ENCODE peak calls at places on chromosomes 7 and 10, in five cellular contexts. H is breast epithelium, B is astrocyte of the spinal cord, L is left lung, Z is AG09309. T is an unnamed sample.

GRCh38 chr10:86100581-86101061 is 266.0 kb downstream of the GRID1 start:
- DNase-seq in H (no peak), B (no peak), L (no peak), Z (no peak), T (no peak)

GRCh38 chr7:11570922-11571550 is 261.0 kb downstream of the THSD7A start:
- DNase-seq in H (no peak), B (no peak), L (no peak), Z (no peak), T (no peak)

GRCh38 chr7:149762610-149763009 is 10.8 kb downstream of the ZNF467 start:
- DNase-seq in H (no peak), B (no peak), L (peak), Z (no peak), T (no peak)

GRCh38 chr10:30062090-30062489 is 2.7 kb upstream of the JCAD start:
- DNase-seq in H (no peak), B (peak), L (no peak), Z (peak), T (no peak)

GRCh38 chr7:77982926-77983550 is 184.5 kb downstream of the PHTF2 start:
- DNase-seq in H (no peak), B (no peak), L (no peak), Z (no peak), T (no peak)

GRCh38 chr7:877312-878232 is 1.2 kb downstream of the GET4 start:
- DNase-seq in H (no peak), B (no peak), L (peak), Z (no peak), T (no peak)

GRCh38 chr7:121267612-121268011 is 61.2 kb upstream of the WNT16 start:
- DNase-seq in H (no peak), B (no peak), L (no peak), Z (no peak), T (no peak)

GRCh38 chr7:94450044-94450697 is 55.5 kb downstream of the COL1A2 start:
- DNase-seq in H (no peak), B (no peak), L (no peak), Z (no peak), T (no peak)

GRCh38 chr7:96823274-96823673 is 113.6 kb upstream of the SEM1 start:
- DNase-seq in H (no peak), B (peak), L (no peak), Z (no peak), T (no peak)

GRCh38 chr7:103988468-103989199 is 824 bp downstream of the RELN start:
- DNase-seq in H (no peak), B (peak), L (peak), Z (no peak), T (no peak)

GRCh38 chr7:116616555-116617059 is 55.4 kb upstream of the MET start:
- DNase-seq in H (no peak), B (peak), L (no peak), Z (no peak), T (no peak)

GRCh38 chr7:144027070-144027469 is 21.7 kb upstream of the OR2A5 start:
- DNase-seq in H (no peak), B (peak), L (no peak), Z (no peak), T (no peak)

GRCh38 chr7:28163955-28164354 is 16.6 kb downstream of the JAZF1 start:
- DNase-seq in H (no peak), B (peak), L (no peak), Z (peak), T (no peak)

DNA sequence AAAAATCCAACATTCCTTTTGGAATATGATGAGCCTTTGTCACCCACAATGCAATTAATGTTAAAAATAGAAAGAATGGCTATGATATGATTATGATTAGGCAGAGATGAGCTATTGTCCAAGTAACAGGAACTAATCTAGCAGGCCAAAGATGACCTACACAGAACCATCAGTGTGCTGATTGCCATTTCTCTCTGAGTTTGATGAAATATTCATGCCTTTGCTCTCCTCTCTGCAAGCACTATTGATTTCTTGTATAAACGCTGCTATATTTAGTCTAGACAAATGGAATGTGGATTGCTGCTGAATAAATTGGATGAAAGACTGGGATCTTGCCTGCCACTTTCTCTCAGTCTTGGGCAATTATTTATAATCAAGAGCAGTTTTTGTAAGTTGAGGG is 85.4 kb downstream of the HDAC9 start:
- DNase-seq in H (no peak), B (no peak), L (no peak), Z (no peak), T (no peak)
- H3K4me3 ChIP-seq in H (no peak), B (no peak), L (no peak), Z (no peak), T (no peak)

DNA sequence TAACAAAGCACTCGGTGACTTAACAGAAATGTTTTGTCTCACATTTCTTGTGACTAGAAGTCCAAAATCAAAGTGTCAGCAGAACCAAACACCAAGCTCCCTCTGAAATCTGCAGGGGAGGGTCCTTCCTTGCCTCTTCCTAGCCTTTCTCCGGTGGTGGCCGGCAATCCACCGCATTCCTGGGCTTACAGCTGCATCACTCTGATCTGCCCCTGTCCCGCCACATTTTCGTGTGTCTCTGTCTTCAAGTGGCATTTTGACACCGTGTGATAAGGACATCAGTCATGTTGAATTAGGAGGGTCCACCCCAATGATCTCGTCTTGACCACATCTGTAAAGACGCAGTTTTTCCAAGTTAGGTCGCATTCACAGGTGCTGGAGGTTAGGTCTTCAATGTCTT is 30.5 kb upstream of the TOMM7 start:
- DNase-seq in H (no peak), B (no peak), L (no peak), Z (no peak), T (no peak)
- H3K4me3 ChIP-seq in H (no peak), B (no peak), L (peak), Z (no peak), T (no peak)

DNA sequence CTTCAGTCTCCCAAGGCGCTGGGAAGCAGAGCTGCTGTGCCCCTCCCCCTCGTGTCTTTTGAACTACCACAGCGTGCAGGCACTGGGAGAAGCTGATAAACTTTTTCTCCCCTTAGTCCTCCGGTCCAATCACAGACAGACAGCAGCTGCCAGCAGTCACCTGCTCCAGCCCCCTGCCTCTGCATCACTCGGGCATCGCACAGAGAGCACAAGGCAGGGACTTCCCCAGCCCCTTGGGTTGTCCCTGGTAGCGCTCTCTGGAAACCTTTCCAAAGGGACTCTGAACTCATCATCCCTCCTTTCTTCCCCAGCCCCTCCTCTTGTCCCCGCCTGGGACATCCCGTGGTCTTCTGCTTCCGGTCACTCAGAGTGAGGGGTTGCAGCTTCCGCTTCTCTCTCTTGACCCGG is 1.4 kb upstream of the NEUROG3 start:
- DNase-seq in H (no peak), B (no peak), L (no peak), Z (no peak), T (no peak)
- H3K4me3 ChIP-seq in H (no peak), B (no peak), L (no peak), Z (no peak), T (no peak)

GRCh38 chr7:67937717-67938191 is 941.1 kb downstream of the TYW1 start:
- DNase-seq in H (no peak), B (peak), L (no peak), Z (peak), T (no peak)
- H3K4me3 ChIP-seq in H (peak), B (no peak), L (no peak), Z (no peak), T (no peak)

GRCh38 chr7:105268056-105268455 is 120.7 kb downstream of the SRPK2 start:
- DNase-seq in H (no peak), B (peak), L (no peak), Z (peak), T (no peak)
- H3K4me3 ChIP-seq in H (peak), B (peak), L (peak), Z (no peak), T (peak)

T was measured in ascending aorta.